ENCODE peak calls at places on chromosomes 1 and 21, in four cellular contexts. L is globus pallidus; G is neuronal stem cell; C is activated CD4-positive, CD25-positive, alpha-beta regulatory T cell treated with anti-CD3 and anti-CD28 coated beads, Interleukin-2, amount 50 U/mL, for 72 hours. J is an unnamed sample.

GRCh38 chr1:53327183-53327941 is 508 bp downstream of the LRP8 start:
- DNase-seq in C (peak; percentile 60), L (no peak), G (peak; percentile 50), J (peak; percentile 85)

GRCh38 chr1:151953409-151954094 is 40.1 kb downstream of the S100A10 start:
- DNase-seq in C (no peak), L (no peak), G (no peak), J (no peak)

GRCh38 chr21:41627428-41627827 is 119.5 kb upstream of the TMPRSS2 start:
- DNase-seq in C (no peak), L (no peak), G (no peak), J (no peak)

GRCh38 chr1:232662910-232663309 is 33.0 kb upstream of the SIPA1L2 start:
- DNase-seq in G (no peak), L (no peak), C (no peak), J (no peak)

GRCh38 chr1:96521994-96522760 is 199.4 kb upstream of the PTBP2 start:
- DNase-seq in L (no peak), C (no peak), G (no peak), J (no peak)

GRCh38 chr1:242524571-242525359 is at the start of gene PLD5:
- DNase-seq in L (peak; percentile 14), C (no peak), G (peak; percentile 35), J (no peak)

GRCh38 chr1:201025571-201026002 is 2.1 kb upstream of the KIF21B start:
- DNase-seq in G (no peak), C (no peak), L (no peak), J (peak; percentile 69)

GRCh38 chr1:41355356-41355755 is 5.9 kb upstream of the FOXO6 start:
- DNase-seq in G (no peak), C (no peak), L (no peak), J (no peak)

GRCh38 chr1:169692766-169693460 is 18.5 kb downstream of the SELL start:
- DNase-seq in G (no peak), L (no peak), C (no peak), J (no peak)

GRCh38 chr1:36397083-36397377 is 678 bp downstream of the LSM10 start:
- DNase-seq in C (no peak), G (no peak), L (no peak), J (no peak)

GRCh38 chr21:33266784-33267135 is 593 bp downstream of the IL10RB start:
- DNase-seq in G (no peak), L (no peak), C (no peak), J (no peak)

J was measured in kidney.